ENCODE peak calls at places on chromosomes 4 and X, in eight cellular contexts. H, V, O, A, K, T, G and X are unnamed samples.

GRCh38 chr4:119652978-119653377 is 24.4 kb upstream of the PDE5A start:
- DNase-seq in G (no peak), V (no peak), A (no peak), T (peak), O (no peak), H (peak), K (peak), X (no peak)

GRCh38 chrX:115929480-115929879 is 241.1 kb upstream of the AGTR2 start:
- DNase-seq in V (no peak), G (no peak), K (no peak), H (no peak), O (no peak), T (no peak), A (no peak), X (no peak)

GRCh38 chrX:56813318-56813837 is 84.3 kb downstream of the NBDY start:
- DNase-seq in H (peak), V (peak), T (peak), G (peak), O (peak), K (no peak), A (no peak), X (peak)

GRCh38 chrX:129983575-129984131 is 1.2 kb downstream of the BCORL1 start:
- DNase-seq in T (peak), V (no peak), H (no peak), A (no peak), O (no peak), G (peak), K (no peak), X (no peak)

GRCh38 chrX:13093489-13094140 is 49.2 kb upstream of the FAM9C start:
- DNase-seq in O (no peak), V (peak), G (no peak), T (no peak), H (no peak), A (no peak), K (no peak), X (no peak)

GRCh38 chr4:170259631-170260153 is 169.9 kb upstream of the AADAT start:
- DNase-seq in A (peak), G (peak), O (peak), K (peak), T (peak), V (peak), H (peak), X (peak)

GRCh38 chrX:47200385-47201150 is 6.9 kb downstream of the UBA1 start:
- DNase-seq in A (no peak), T (peak), H (peak), O (no peak), G (no peak), V (no peak), K (peak), X (no peak)

GRCh38 chr4:51895816-51896408 is 53.0 kb downstream of the DCUN1D4 start:
- DNase-seq in K (peak), H (peak), O (peak), A (peak), G (peak), V (peak), T (peak), X (peak)

GRCh38 chrX:153739754-153740486 is 15.3 kb downstream of the ABCD1 start:
- DNase-seq in A (no peak), K (no peak), H (no peak), V (peak), T (no peak), O (no peak), G (no peak), X (no peak)

GRCh38 chr4:89617256-89617655 is 219.7 kb downstream of the SNCA start:
- DNase-seq in A (no peak), O (no peak), K (peak), V (no peak), G (no peak), H (no peak), T (no peak), X (no peak)

GRCh38 chr4:60948008-60948407 is 252.1 kb upstream of the ADGRL3 start:
- DNase-seq in G (no peak), A (no peak), T (peak), O (no peak), V (no peak), K (peak), H (peak), X (no peak)

GRCh38 chr4:7432531-7433375 is 2.0 kb downstream of the PSAPL1 start:
- DNase-seq in H (no peak), O (no peak), V (no peak), T (no peak), K (no peak), G (no peak), A (no peak), X (no peak)

GRCh38 chrX:15500497-15500966 is at the start of gene BMX:
- DNase-seq in V (no peak), T (no peak), O (no peak), K (no peak), H (no peak), A (no peak), G (peak), X (no peak)

GRCh38 chrX:49166914-49167739 is 4.6 kb downstream of the MAGIX start:
- DNase-seq in V (peak), G (peak), T (peak), K (peak), O (peak), A (no peak), H (peak), X (peak)

GRCh38 chr4:181860157-181860556 is 383.0 kb upstream of the TENM3 start:
- DNase-seq in V (no peak), A (no peak), T (peak), K (peak), H (no peak), G (no peak), O (no peak), X (no peak)

GRCh38 chr4:123746981-123747380 is 350.4 kb downstream of the SPRY1 start:
- DNase-seq in V (no peak), K (no peak), H (peak), A (no peak), G (peak), T (no peak), O (no peak), X (peak)

GRCh38 chr4:159435561-159436023 is 332.7 kb downstream of the RAPGEF2 start:
- DNase-seq in V (no peak), K (peak), T (no peak), G (peak), O (no peak), H (peak), A (no peak), X (no peak)

GRCh38 chrX:153999359-154000037 is 20.2 kb downstream of the IRAK1 start:
- DNase-seq in O (no peak), V (no peak), H (no peak), T (no peak), K (no peak), A (no peak), G (peak), X (no peak)